ENCODE peak calls at places on chromosomes 7 and 10, in six cellular contexts. One of them, this sample, is unnamed.
A peak's percentile ranks its signal among the peaks of the same experiment; 100 is the strongest.

GRCh38 chr7:1815051-1815481 is 145.0 kb downstream of the ELFN1 start:
- DNase-seq in HCT116: no peak
- DNase-seq in Panc1: no peak
- DNase-seq in suprapubic skin: peak; percentile 51
- DNase-seq in transverse colon: no peak
- DNase-seq in HepG2: no peak
- DNase-seq in this sample: no peak

GRCh38 chr7:47885309-47886000 is 62.8 kb downstream of the PKD1L1 start:
- DNase-seq in suprapubic skin: no peak
- DNase-seq in HCT116: no peak
- DNase-seq in Panc1: no peak
- DNase-seq in transverse colon: no peak
- DNase-seq in HepG2: no peak
- DNase-seq in this sample: no peak

GRCh38 chr7:143988986-143989745 is 11.0 kb upstream of the OR6B1 start:
- DNase-seq in HepG2: no peak
- DNase-seq in transverse colon: no peak
- DNase-seq in suprapubic skin: no peak
- DNase-seq in HCT116: no peak
- DNase-seq in Panc1: no peak
- DNase-seq in this sample: no peak

GRCh38 chr7:57404343-57404966 is 45.5 kb upstream of the ZNF716 start:
- DNase-seq in transverse colon: no peak
- DNase-seq in suprapubic skin: no peak
- DNase-seq in HCT116: no peak
- DNase-seq in Panc1: no peak
- DNase-seq in HepG2: no peak
- DNase-seq in this sample: no peak

GRCh38 chr7:33107136-33108066 is 1.8 kb downstream of the RP9 start:
- DNase-seq in HCT116: no peak
- DNase-seq in transverse colon: peak; percentile 32
- DNase-seq in suprapubic skin: no peak
- DNase-seq in HepG2: peak; percentile 47
- DNase-seq in Panc1: no peak
- DNase-seq in this sample: no peak

GRCh38 chr7:73941836-73942551 is 81.0 kb downstream of the TMEM270 start:
- DNase-seq in HepG2: peak; percentile 5
- DNase-seq in Panc1: peak; percentile 64
- DNase-seq in HCT116: no peak
- DNase-seq in transverse colon: no peak
- DNase-seq in suprapubic skin: no peak
- DNase-seq in this sample: no peak

GRCh38 chr10:77121829-77122228 is 515.8 kb downstream of the KCNMA1 start:
- DNase-seq in Panc1: no peak
- DNase-seq in suprapubic skin: no peak
- DNase-seq in HepG2: no peak
- DNase-seq in transverse colon: peak; percentile 13
- DNase-seq in HCT116: no peak
- DNase-seq in this sample: no peak

GRCh38 chr10:11397980-11398580 is 213.4 kb downstream of the USP6NL start:
- DNase-seq in transverse colon: no peak
- DNase-seq in HepG2: no peak
- DNase-seq in HCT116: no peak
- DNase-seq in suprapubic skin: no peak
- DNase-seq in Panc1: no peak
- DNase-seq in this sample: peak; percentile 20

GRCh38 chr7:106608664-106609063 is 52.3 kb downstream of the CCDC71L start:
- DNase-seq in Panc1: no peak
- DNase-seq in transverse colon: peak; percentile 64
- DNase-seq in suprapubic skin: no peak
- DNase-seq in HCT116: no peak
- DNase-seq in HepG2: no peak
- DNase-seq in this sample: no peak

GRCh38 chr7:136039577-136040345 is 62.6 kb upstream of the MTPN start:
- DNase-seq in suprapubic skin: no peak
- DNase-seq in transverse colon: no peak
- DNase-seq in HCT116: no peak
- DNase-seq in HepG2: no peak
- DNase-seq in Panc1: no peak
- DNase-seq in this sample: no peak

GRCh38 chr7:148537435-148537834 is 53.1 kb upstream of the C7orf33 start:
- DNase-seq in transverse colon: no peak
- DNase-seq in Panc1: no peak
- DNase-seq in HepG2: no peak
- DNase-seq in suprapubic skin: no peak
- DNase-seq in HCT116: no peak
- DNase-seq in this sample: no peak

GRCh38 chr10:125868372-125868975 is 12.6 kb downstream of the DHX32 start:
- DNase-seq in HepG2: peak; percentile 48
- DNase-seq in Panc1: peak; percentile 74
- DNase-seq in transverse colon: peak; percentile 16
- DNase-seq in suprapubic skin: no peak
- DNase-seq in HCT116: peak; percentile 59
- DNase-seq in this sample: no peak

GRCh38 chr10:12568391-12568790 is 219.0 kb downstream of the CAMK1D start:
- DNase-seq in HCT116: no peak
- DNase-seq in HepG2: no peak
- DNase-seq in transverse colon: no peak
- DNase-seq in Panc1: no peak
- DNase-seq in suprapubic skin: no peak
- DNase-seq in this sample: no peak

GRCh38 chr7:39673868-39674267 is 50.5 kb downstream of the RALA start:
- DNase-seq in transverse colon: no peak
- DNase-seq in suprapubic skin: no peak
- DNase-seq in Panc1: no peak
- DNase-seq in HepG2: no peak
- DNase-seq in HCT116: no peak
- DNase-seq in this sample: no peak

GRCh38 chr7:18788026-18788425 is 292.5 kb downstream of the HDAC9 start:
- DNase-seq in HCT116: no peak
- DNase-seq in Panc1: no peak
- DNase-seq in suprapubic skin: no peak
- DNase-seq in transverse colon: no peak
- DNase-seq in HepG2: no peak
- DNase-seq in this sample: no peak

GRCh38 chr7:70405241-70405640 is 726.7 kb upstream of the GALNT17 start:
- DNase-seq in suprapubic skin: no peak
- DNase-seq in HCT116: no peak
- DNase-seq in Panc1: no peak
- DNase-seq in transverse colon: no peak
- DNase-seq in HepG2: no peak
- DNase-seq in this sample: no peak

GRCh38 chr7:30256459-30256858 is 27.9 kb upstream of the ZNRF2 start:
- DNase-seq in Panc1: no peak
- DNase-seq in transverse colon: peak; percentile 30
- DNase-seq in HCT116: no peak
- DNase-seq in HepG2: no peak
- DNase-seq in suprapubic skin: no peak
- DNase-seq in this sample: no peak

GRCh38 chr7:24881622-24882021 is 98.4 kb downstream of the OSBPL3 start:
- DNase-seq in HepG2: peak; percentile 50
- DNase-seq in Panc1: no peak
- DNase-seq in HCT116: no peak
- DNase-seq in transverse colon: no peak
- DNase-seq in suprapubic skin: no peak
- DNase-seq in this sample: no peak

GRCh38 chr10:117541405-117541908 is 1.1 kb upstream of the EMX2 start:
- DNase-seq in HepG2: no peak
- DNase-seq in Panc1: no peak
- DNase-seq in HCT116: no peak
- DNase-seq in transverse colon: no peak
- DNase-seq in suprapubic skin: peak; percentile 94
- DNase-seq in this sample: no peak

GRCh38 chr7:4706384-4707032 is 24.4 kb downstream of the FOXK1 start:
- DNase-seq in Panc1: no peak
- DNase-seq in suprapubic skin: no peak
- DNase-seq in HepG2: no peak
- DNase-seq in HCT116: no peak
- DNase-seq in transverse colon: no peak
- DNase-seq in this sample: no peak

GRCh38 chr7:122260336-122260735 is 44.2 kb downstream of the FEZF1 start:
- DNase-seq in transverse colon: no peak
- DNase-seq in Panc1: no peak
- DNase-seq in suprapubic skin: no peak
- DNase-seq in HCT116: no peak
- DNase-seq in HepG2: no peak
- DNase-seq in this sample: no peak

GRCh38 chr10:56605043-56605442 is 244.0 kb upstream of the ZWINT start:
- DNase-seq in suprapubic skin: no peak
- DNase-seq in Panc1: no peak
- DNase-seq in HCT116: no peak
- DNase-seq in transverse colon: no peak
- DNase-seq in HepG2: no peak
- DNase-seq in this sample: no peak

GRCh38 chr7:149719050-149719899 is 54.1 kb downstream of the ZNF467 start:
- DNase-seq in Panc1: no peak
- DNase-seq in HepG2: no peak
- DNase-seq in transverse colon: no peak
- DNase-seq in HCT116: no peak
- DNase-seq in suprapubic skin: no peak
- DNase-seq in this sample: no peak

GRCh38 chr10:62610649-62611229 is 193.8 kb upstream of the ADO start:
- DNase-seq in Panc1: no peak
- DNase-seq in transverse colon: peak; percentile 52
- DNase-seq in suprapubic skin: no peak
- DNase-seq in HepG2: peak; percentile 35
- DNase-seq in HCT116: peak; percentile 60
- DNase-seq in this sample: peak; percentile 32

GRCh38 chr7:159023216-159023615 is 121.5 kb downstream of the VIPR2 start:
- DNase-seq in HCT116: no peak
- DNase-seq in transverse colon: no peak
- DNase-seq in suprapubic skin: peak; percentile 50
- DNase-seq in HepG2: no peak
- DNase-seq in Panc1: no peak
- DNase-seq in this sample: peak; percentile 30

GRCh38 chr10:102517553-102517952 is 13.8 kb downstream of the SUFU start:
- DNase-seq in suprapubic skin: no peak
- DNase-seq in HCT116: no peak
- DNase-seq in Panc1: no peak
- DNase-seq in HepG2: no peak
- DNase-seq in transverse colon: no peak
- DNase-seq in this sample: no peak

GRCh38 chr10:80829562-80829961 is 291.9 kb downstream of the SH2D4B start:
- DNase-seq in HCT116: no peak
- DNase-seq in HepG2: no peak
- DNase-seq in transverse colon: no peak
- DNase-seq in Panc1: no peak
- DNase-seq in suprapubic skin: no peak
- DNase-seq in this sample: no peak

GRCh38 chr10:80829151-80829550 is 291.4 kb downstream of the SH2D4B start:
- DNase-seq in transverse colon: no peak
- DNase-seq in suprapubic skin: no peak
- DNase-seq in HCT116: no peak
- DNase-seq in Panc1: no peak
- DNase-seq in HepG2: no peak
- DNase-seq in this sample: no peak
- H3K4me1 ChIP-seq in transverse colon: no peaks in the 10 kb centered on the region
- H3K4me1 ChIP-seq in suprapubic skin: no peaks in the 10 kb centered on the region
- H3K4me1 ChIP-seq in HCT116: no peaks in the 10 kb centered on the region
- H3K4me1 ChIP-seq in Panc1: no peaks in the 10 kb centered on the region
- H3K4me1 ChIP-seq in HepG2: no peaks in the 10 kb centered on the region
- H3K4me1 ChIP-seq in this sample: no peaks in the 10 kb centered on the region

DNA sequence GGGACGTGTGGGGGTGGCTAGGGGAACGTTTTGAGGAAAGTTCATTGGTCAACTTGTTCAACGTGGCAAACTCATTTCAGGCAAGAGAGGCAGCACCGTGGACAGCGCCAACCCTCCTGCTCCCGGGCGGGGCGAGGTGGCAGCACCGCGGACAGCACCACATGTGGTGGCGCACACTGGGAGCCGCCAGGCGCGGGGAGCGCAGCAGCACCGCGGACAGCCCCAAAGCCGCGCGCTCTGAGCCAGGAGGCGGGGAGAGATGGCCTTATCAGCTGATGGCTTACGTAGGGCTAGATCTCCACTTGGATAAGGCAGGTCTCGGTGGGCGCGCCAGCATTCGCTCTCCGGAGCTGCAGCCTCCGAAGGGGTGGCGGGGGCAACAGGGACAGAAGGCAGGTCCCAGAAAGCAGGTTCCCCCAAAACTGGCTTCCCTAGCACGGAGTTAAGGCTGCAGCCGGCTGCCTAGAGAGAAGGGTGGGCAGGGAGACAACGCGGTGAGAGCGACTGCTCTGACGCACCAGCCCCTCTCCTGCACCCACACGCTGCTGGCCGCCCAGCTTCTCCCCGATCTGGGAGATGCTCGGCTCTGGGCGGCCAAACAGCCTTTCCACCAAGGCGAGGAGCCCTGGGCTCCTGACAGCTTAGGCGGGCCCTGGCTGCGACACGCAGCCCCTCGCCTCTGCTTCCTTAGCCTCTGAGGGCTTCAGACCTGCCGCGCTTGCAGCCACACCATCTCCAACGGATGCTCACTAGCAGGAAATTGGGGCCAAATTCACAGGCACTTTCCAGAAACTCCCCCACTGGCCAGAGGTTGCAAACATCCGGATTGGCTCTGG is at the start of gene HTR5A:
- DNase-seq in HCT116: peak; percentile 33
- DNase-seq in transverse colon: peak; percentile 70
- DNase-seq in HepG2: peak; percentile 48
- DNase-seq in Panc1: no peak
- DNase-seq in suprapubic skin: peak; percentile 75
- DNase-seq in this sample: peak; percentile 80
- TF ChIP-seq POLR2AphosphoS5 in HCT116: peak; percentile 61
- TF ChIP-seq POLR2AphosphoS5 in transverse colon: no peak
- TF ChIP-seq POLR2AphosphoS5 in HepG2: no peak
- TF ChIP-seq POLR2AphosphoS5 in Panc1: no peak
- TF ChIP-seq POLR2AphosphoS5 in suprapubic skin: no peak
- TF ChIP-seq POLR2AphosphoS5 in this sample: peak; percentile 64

GRCh38 chr7:104130726-104131125 is 77.1 kb downstream of the ORC5 start:
- DNase-seq in HCT116: no peak
- DNase-seq in transverse colon: no peak
- DNase-seq in HepG2: no peak
- DNase-seq in Panc1: no peak
- DNase-seq in suprapubic skin: no peak
- DNase-seq in this sample: no peak
- H3K4me1 ChIP-seq in HCT116: no peaks in the 10 kb centered on the region
- H3K4me1 ChIP-seq in transverse colon: no peaks in the 10 kb centered on the region
- H3K4me1 ChIP-seq in HepG2: no peaks in the 10 kb centered on the region
- H3K4me1 ChIP-seq in Panc1: no peaks in the 10 kb centered on the region
- H3K4me1 ChIP-seq in suprapubic skin: no peaks in the 10 kb centered on the region
- H3K4me1 ChIP-seq in this sample: no peaks in the 10 kb centered on the region

DNA sequence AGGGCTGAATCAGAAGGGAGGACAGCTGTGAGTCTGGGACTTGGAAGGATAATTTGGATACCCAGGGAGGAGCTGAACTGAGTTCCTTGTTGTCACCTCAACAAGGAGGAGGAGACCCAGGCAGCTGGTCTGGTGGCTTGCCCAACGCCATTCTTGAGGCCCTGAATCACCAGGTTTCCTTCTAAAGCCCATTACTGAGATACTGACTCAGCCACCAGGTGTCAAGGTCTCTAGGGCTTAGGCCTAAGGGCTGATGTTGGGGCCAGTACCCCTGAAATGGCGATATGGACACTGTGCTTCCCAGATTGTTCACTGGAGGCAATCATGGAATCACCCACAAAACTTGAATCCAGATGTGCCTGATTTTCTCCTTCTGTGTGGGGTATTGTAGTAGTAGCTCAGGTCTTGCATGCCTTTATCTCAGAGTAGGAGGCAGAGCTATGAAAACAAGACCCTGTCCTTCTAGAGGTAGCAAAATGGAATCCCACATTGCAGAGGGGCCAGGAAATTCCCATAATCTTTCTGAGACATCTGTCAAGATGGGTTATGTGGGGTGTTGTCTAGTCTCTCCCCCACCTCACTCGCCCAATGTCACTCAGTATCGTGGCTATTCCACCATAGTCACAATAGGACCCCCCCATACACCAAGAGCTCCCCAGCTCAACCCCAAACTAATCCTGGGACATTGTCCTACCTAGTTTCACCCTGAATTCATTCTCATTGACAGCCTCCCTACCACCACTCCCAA is 1.8 kb upstream of the ATG9B start:
- DNase-seq in suprapubic skin: no peak
- DNase-seq in HepG2: no peak
- DNase-seq in HCT116: no peak
- DNase-seq in transverse colon: no peak
- DNase-seq in Panc1: no peak
- DNase-seq in this sample: no peak
- TF ChIP-seq POLR2AphosphoS5 in suprapubic skin: no peak
- TF ChIP-seq POLR2AphosphoS5 in HepG2: no peak
- TF ChIP-seq POLR2AphosphoS5 in HCT116: no peak
- TF ChIP-seq POLR2AphosphoS5 in transverse colon: no peak
- TF ChIP-seq POLR2AphosphoS5 in Panc1: no peak
- TF ChIP-seq POLR2AphosphoS5 in this sample: no peak

This sample was measured in breast epithelium.